ENCODE peak calls at places on chromosome 1, in nine cellular contexts. One of them, this sample, is unnamed. For H3K4me1 and H3K9me3, the result is how much of the 10 kb centered on the place peaks cover.

GRCh38 chr1:54571326-54571725 is 23.3 kb downstream of the ACOT11 start:
- DNase-seq in pancreas: no peak
- DNase-seq in CD8-positive, alpha-beta T cell: no peak
- DNase-seq in adrenal gland: no peak
- DNase-seq in neural progenitor cell: no peak
- DNase-seq in psoas muscle: no peak
- DNase-seq in Panc1: no peak
- DNase-seq in left ventricle myocardium inferior: no peak
- DNase-seq in spleen: peak
- DNase-seq in this sample: peak

GRCh38 chr1:86649618-86650017 is 54.8 kb upstream of the SH3GLB1 start:
- DNase-seq in Panc1: no peak
- DNase-seq in left ventricle myocardium inferior: no peak
- DNase-seq in neural progenitor cell: no peak
- DNase-seq in psoas muscle: peak
- DNase-seq in CD8-positive, alpha-beta T cell: no peak
- DNase-seq in adrenal gland: no peak
- DNase-seq in pancreas: no peak
- DNase-seq in spleen: no peak
- DNase-seq in this sample: no peak

GRCh38 chr1:230284891-230285290 is 141.2 kb downstream of the PGBD5 start:
- DNase-seq in left ventricle myocardium inferior: no peak
- DNase-seq in CD8-positive, alpha-beta T cell: no peak
- DNase-seq in spleen: peak
- DNase-seq in psoas muscle: peak
- DNase-seq in Panc1: no peak
- DNase-seq in adrenal gland: no peak
- DNase-seq in pancreas: no peak
- DNase-seq in neural progenitor cell: no peak
- DNase-seq in this sample: peak

GRCh38 chr1:33327587-33328325 is 6.9 kb upstream of the A3GALT2 start:
- DNase-seq in left ventricle myocardium inferior: peak
- DNase-seq in Panc1: no peak
- DNase-seq in pancreas: no peak
- DNase-seq in spleen: peak
- DNase-seq in neural progenitor cell: no peak
- DNase-seq in psoas muscle: peak
- DNase-seq in adrenal gland: peak
- DNase-seq in CD8-positive, alpha-beta T cell: no peak
- DNase-seq in this sample: peak

GRCh38 chr1:39992229-39992628 is 37.3 kb downstream of the MFSD2A start:
- DNase-seq in psoas muscle: no peak
- DNase-seq in left ventricle myocardium inferior: no peak
- DNase-seq in spleen: no peak
- DNase-seq in Panc1: no peak
- DNase-seq in CD8-positive, alpha-beta T cell: no peak
- DNase-seq in adrenal gland: no peak
- DNase-seq in neural progenitor cell: no peak
- DNase-seq in pancreas: no peak
- DNase-seq in this sample: no peak

GRCh38 chr1:90924982-90925381 is 96.9 kb downstream of the ZNF644 start:
- DNase-seq in adrenal gland: no peak
- DNase-seq in Panc1: no peak
- DNase-seq in left ventricle myocardium inferior: no peak
- DNase-seq in CD8-positive, alpha-beta T cell: no peak
- DNase-seq in neural progenitor cell: peak
- DNase-seq in psoas muscle: no peak
- DNase-seq in pancreas: no peak
- DNase-seq in spleen: no peak
- DNase-seq in this sample: no peak

GRCh38 chr1:205824180-205824579 is 11.2 kb upstream of the SLC41A1 start:
- DNase-seq in adrenal gland: no peak
- DNase-seq in psoas muscle: no peak
- DNase-seq in left ventricle myocardium inferior: no peak
- DNase-seq in pancreas: no peak
- DNase-seq in CD8-positive, alpha-beta T cell: no peak
- DNase-seq in Panc1: no peak
- DNase-seq in spleen: no peak
- DNase-seq in neural progenitor cell: no peak
- DNase-seq in this sample: no peak

GRCh38 chr1:29379438-29380073 is 143.2 kb downstream of the PTPRU start:
- DNase-seq in CD8-positive, alpha-beta T cell: no peak
- DNase-seq in spleen: no peak
- DNase-seq in Panc1: peak
- DNase-seq in left ventricle myocardium inferior: no peak
- DNase-seq in pancreas: no peak
- DNase-seq in psoas muscle: no peak
- DNase-seq in neural progenitor cell: peak
- DNase-seq in adrenal gland: no peak
- DNase-seq in this sample: no peak

GRCh38 chr1:90074555-90075315 is 79.8 kb downstream of the ZNF326 start:
- DNase-seq in neural progenitor cell: no peak
- DNase-seq in CD8-positive, alpha-beta T cell: no peak
- DNase-seq in Panc1: no peak
- DNase-seq in spleen: no peak
- DNase-seq in pancreas: no peak
- DNase-seq in adrenal gland: no peak
- DNase-seq in left ventricle myocardium inferior: no peak
- DNase-seq in psoas muscle: no peak
- DNase-seq in this sample: no peak

GRCh38 chr1:174358344-174358743 is 89.4 kb upstream of the GPR52 start:
- DNase-seq in pancreas: no peak
- DNase-seq in psoas muscle: no peak
- DNase-seq in left ventricle myocardium inferior: no peak
- DNase-seq in spleen: no peak
- DNase-seq in Panc1: no peak
- DNase-seq in adrenal gland: no peak
- DNase-seq in neural progenitor cell: no peak
- DNase-seq in CD8-positive, alpha-beta T cell: no peak
- DNase-seq in this sample: no peak

GRCh38 chr1:163346326-163346870 is 24.6 kb downstream of the NUF2 start:
- DNase-seq in psoas muscle: no peak
- DNase-seq in left ventricle myocardium inferior: no peak
- DNase-seq in CD8-positive, alpha-beta T cell: no peak
- DNase-seq in adrenal gland: no peak
- DNase-seq in spleen: no peak
- DNase-seq in neural progenitor cell: no peak
- DNase-seq in pancreas: no peak
- DNase-seq in Panc1: no peak
- DNase-seq in this sample: no peak

GRCh38 chr1:84632975-84633427 is 57.3 kb downstream of the SSX2IP start:
- DNase-seq in CD8-positive, alpha-beta T cell: no peak
- DNase-seq in Panc1: peak
- DNase-seq in spleen: no peak
- DNase-seq in adrenal gland: no peak
- DNase-seq in neural progenitor cell: no peak
- DNase-seq in pancreas: no peak
- DNase-seq in psoas muscle: no peak
- DNase-seq in left ventricle myocardium inferior: no peak
- DNase-seq in this sample: no peak

GRCh38 chr1:106217765-106218164 is 838.7 kb upstream of the PRMT6 start:
- DNase-seq in neural progenitor cell: no peak
- DNase-seq in Panc1: no peak
- DNase-seq in CD8-positive, alpha-beta T cell: no peak
- DNase-seq in spleen: no peak
- DNase-seq in adrenal gland: no peak
- DNase-seq in psoas muscle: no peak
- DNase-seq in left ventricle myocardium inferior: no peak
- DNase-seq in pancreas: no peak
- DNase-seq in this sample: no peak

GRCh38 chr1:87084247-87084836 is 169.9 kb downstream of the HS2ST1 start:
- DNase-seq in left ventricle myocardium inferior: no peak
- DNase-seq in Panc1: no peak
- DNase-seq in adrenal gland: no peak
- DNase-seq in neural progenitor cell: peak
- DNase-seq in pancreas: no peak
- DNase-seq in CD8-positive, alpha-beta T cell: no peak
- DNase-seq in psoas muscle: no peak
- DNase-seq in spleen: no peak
- DNase-seq in this sample: no peak

GRCh38 chr1:64343105-64343960 is 126.6 kb upstream of the CACHD1 start:
- DNase-seq in pancreas: no peak
- DNase-seq in CD8-positive, alpha-beta T cell: no peak
- DNase-seq in left ventricle myocardium inferior: no peak
- DNase-seq in adrenal gland: no peak
- DNase-seq in neural progenitor cell: no peak
- DNase-seq in Panc1: peak
- DNase-seq in psoas muscle: no peak
- DNase-seq in spleen: no peak
- DNase-seq in this sample: no peak

GRCh38 chr1:24866211-24867063 is 63.6 kb downstream of the RUNX3 start:
- DNase-seq in CD8-positive, alpha-beta T cell: no peak
- DNase-seq in Panc1: no peak
- DNase-seq in adrenal gland: no peak
- DNase-seq in psoas muscle: no peak
- DNase-seq in neural progenitor cell: no peak
- DNase-seq in pancreas: no peak
- DNase-seq in left ventricle myocardium inferior: no peak
- DNase-seq in spleen: no peak
- DNase-seq in this sample: peak

GRCh38 chr1:39563669-39564068 is 12.9 kb downstream of the PABPC4 start:
- DNase-seq in spleen: no peak
- DNase-seq in adrenal gland: no peak
- DNase-seq in psoas muscle: no peak
- DNase-seq in Panc1: no peak
- DNase-seq in neural progenitor cell: no peak
- DNase-seq in pancreas: no peak
- DNase-seq in CD8-positive, alpha-beta T cell: no peak
- DNase-seq in left ventricle myocardium inferior: no peak
- DNase-seq in this sample: no peak

GRCh38 chr1:230387296-230387695 is 38.8 kb downstream of the PGBD5 start:
- DNase-seq in CD8-positive, alpha-beta T cell: no peak
- DNase-seq in pancreas: no peak
- DNase-seq in psoas muscle: no peak
- DNase-seq in spleen: no peak
- DNase-seq in left ventricle myocardium inferior: no peak
- DNase-seq in neural progenitor cell: no peak
- DNase-seq in Panc1: no peak
- DNase-seq in adrenal gland: no peak
- DNase-seq in this sample: no peak

DNA sequence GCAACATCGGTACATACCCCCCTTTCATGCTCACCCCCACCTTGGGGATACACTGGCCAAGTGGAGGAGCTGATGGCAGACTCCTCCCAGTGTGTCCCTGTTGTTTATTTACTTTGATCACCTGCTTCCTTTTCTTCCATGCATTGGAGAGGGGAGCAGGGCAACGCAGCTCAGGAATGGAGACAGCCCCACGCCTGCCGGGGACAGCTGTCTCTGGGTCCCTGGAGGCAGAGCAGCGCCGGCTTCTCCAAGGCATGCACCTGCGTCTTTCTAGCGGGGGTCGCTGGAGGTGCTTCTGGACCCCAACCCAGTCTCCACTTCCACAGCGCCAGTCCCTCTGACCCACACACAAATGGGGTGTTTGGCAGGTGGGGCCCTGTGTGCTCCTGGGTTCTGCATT is 4.2 kb downstream of the AJAP1 start:
- DNase-seq in spleen: no peak
- DNase-seq in pancreas: no peak
- DNase-seq in Panc1: no peak
- DNase-seq in left ventricle myocardium inferior: no peak
- DNase-seq in adrenal gland: no peak
- DNase-seq in neural progenitor cell: peak
- DNase-seq in psoas muscle: peak
- DNase-seq in CD8-positive, alpha-beta T cell: no peak
- DNase-seq in this sample: no peak
- H3K4me1 ChIP-seq in spleen: under half
- H3K4me1 ChIP-seq in pancreas: under half
- H3K4me1 ChIP-seq in Panc1: under half
- H3K4me1 ChIP-seq in left ventricle myocardium inferior: under half
- H3K4me1 ChIP-seq in adrenal gland: under half
- H3K4me1 ChIP-seq in neural progenitor cell: under half
- H3K4me1 ChIP-seq in psoas muscle: under half
- H3K4me1 ChIP-seq in CD8-positive, alpha-beta T cell: under half
- H3K4me1 ChIP-seq in this sample: under half

DNA sequence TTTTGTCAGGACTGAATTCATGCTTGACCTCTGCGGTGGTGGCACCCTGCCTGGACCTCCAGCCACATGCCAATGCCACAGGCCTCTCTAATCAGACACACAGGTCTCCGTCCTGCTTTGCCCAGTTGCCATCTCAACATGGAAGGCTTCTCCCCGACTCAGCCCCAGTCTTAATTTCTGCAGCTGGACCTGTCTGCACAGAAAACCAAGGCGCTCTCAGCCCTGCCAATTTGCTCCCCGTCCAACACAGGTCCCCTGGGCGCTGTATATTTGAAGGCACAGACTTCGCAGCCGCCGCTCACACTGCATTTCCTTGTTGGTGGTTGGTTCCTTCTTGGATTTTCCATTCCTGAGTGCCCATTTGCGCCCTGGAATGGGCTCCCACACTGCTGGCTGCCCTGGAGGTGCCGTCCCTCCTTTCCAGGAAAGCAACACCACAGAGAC is 28.0 kb upstream of the PLEKHG5 start:
- DNase-seq in psoas muscle: peak
- DNase-seq in left ventricle myocardium inferior: no peak
- DNase-seq in spleen: no peak
- DNase-seq in neural progenitor cell: no peak
- DNase-seq in Panc1: no peak
- DNase-seq in adrenal gland: no peak
- DNase-seq in CD8-positive, alpha-beta T cell: no peak
- DNase-seq in pancreas: no peak
- DNase-seq in this sample: peak
- H3K9me3 ChIP-seq in psoas muscle: under half
- H3K9me3 ChIP-seq in left ventricle myocardium inferior: under half
- H3K9me3 ChIP-seq in spleen: under half
- H3K9me3 ChIP-seq in neural progenitor cell: under half
- H3K9me3 ChIP-seq in Panc1: under half
- H3K9me3 ChIP-seq in adrenal gland: under half
- H3K9me3 ChIP-seq in CD8-positive, alpha-beta T cell: under half
- H3K9me3 ChIP-seq in pancreas: under half
- H3K9me3 ChIP-seq in this sample: under half

GRCh38 chr1:21931171-21932093 is 5.7 kb downstream of the HSPG2 start:
- DNase-seq in Panc1: no peak
- DNase-seq in adrenal gland: peak
- DNase-seq in pancreas: no peak
- DNase-seq in CD8-positive, alpha-beta T cell: no peak
- DNase-seq in psoas muscle: peak
- DNase-seq in neural progenitor cell: no peak
- DNase-seq in spleen: peak
- DNase-seq in left ventricle myocardium inferior: peak
- DNase-seq in this sample: peak
- H3K4me1 ChIP-seq in Panc1: half or more
- H3K4me1 ChIP-seq in adrenal gland: half or more
- H3K4me1 ChIP-seq in pancreas: under half
- H3K4me1 ChIP-seq in CD8-positive, alpha-beta T cell: under half
- H3K4me1 ChIP-seq in psoas muscle: half or more
- H3K4me1 ChIP-seq in neural progenitor cell: under half
- H3K4me1 ChIP-seq in spleen: half or more
- H3K4me1 ChIP-seq in left ventricle myocardium inferior: half or more
- H3K4me1 ChIP-seq in this sample: under half

DNA sequence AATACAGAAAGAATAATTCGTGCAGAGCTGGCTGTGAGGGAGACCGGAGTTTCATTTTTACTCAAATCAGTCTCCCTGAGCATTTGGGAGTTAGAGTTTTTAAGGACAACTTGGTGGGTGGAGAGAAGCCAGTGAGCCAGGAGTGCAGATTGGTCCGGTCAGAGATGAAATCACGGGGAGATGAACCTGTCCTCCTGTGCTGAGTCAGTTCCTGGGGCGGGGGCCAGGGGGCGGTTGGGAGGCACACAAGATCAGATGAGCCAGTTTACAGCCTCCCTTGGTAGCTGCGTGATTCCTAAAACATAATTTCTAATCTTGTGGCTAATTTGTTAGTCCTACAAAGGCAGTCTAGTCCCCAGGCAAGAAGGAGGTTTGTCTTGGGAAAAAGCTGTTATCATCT is 1267.9 kb downstream of the AMY1C start:
- DNase-seq in Panc1: no peak
- DNase-seq in adrenal gland: no peak
- DNase-seq in pancreas: no peak
- DNase-seq in psoas muscle: peak
- DNase-seq in left ventricle myocardium inferior: no peak
- DNase-seq in spleen: no peak
- DNase-seq in neural progenitor cell: no peak
- DNase-seq in CD8-positive, alpha-beta T cell: no peak
- DNase-seq in this sample: no peak
- H3K9me3 ChIP-seq in Panc1: under half
- H3K9me3 ChIP-seq in adrenal gland: under half
- H3K9me3 ChIP-seq in pancreas: under half
- H3K9me3 ChIP-seq in psoas muscle: under half
- H3K9me3 ChIP-seq in left ventricle myocardium inferior: under half
- H3K9me3 ChIP-seq in spleen: under half
- H3K9me3 ChIP-seq in neural progenitor cell: under half
- H3K9me3 ChIP-seq in CD8-positive, alpha-beta T cell: under half
- H3K9me3 ChIP-seq in this sample: under half